ENCODE peak calls at places on chromosomes 1 and 21, in four cellular contexts. B is breast epithelium, K is right atrium auricular region, D is ovary. J is an unnamed sample. For H3K4me1, the result is how much of the 10 kb centered on the place peaks cover.

GRCh38 chr1:64505944-64506658 is 36.2 kb downstream of the CACHD1 start:
- DNase-seq in B (peak), K (no peak), D (no peak), J (no peak)

GRCh38 chr1:232285138-232285537 is 344.8 kb downstream of the SIPA1L2 start:
- DNase-seq in B (no peak), K (no peak), D (no peak), J (no peak)

GRCh38 chr1:50427818-50428779 is 4.9 kb upstream of the DMRTA2 start:
- DNase-seq in B (no peak), K (no peak), D (no peak), J (no peak)

GRCh38 chr1:67710417-67710816 is 25.4 kb downstream of the GADD45A start:
- DNase-seq in B (no peak), K (no peak), D (no peak), J (no peak)

GRCh38 chr21:32806810-32807386 is 35.3 kb upstream of the PAXBP1 start:
- DNase-seq in B (no peak), K (no peak), D (no peak), J (no peak)

GRCh38 chr1:31216016-31216415 is 23.7 kb downstream of the NKAIN1 start:
- DNase-seq in B (peak), K (no peak), D (peak), J (no peak)

GRCh38 chr1:210883821-210884220 is 250.1 kb downstream of the KCNH1 start:
- DNase-seq in B (no peak), K (no peak), D (no peak), J (peak)

GRCh38 chr1:227333423-227333822 is 15.1 kb upstream of the CDC42BPA start:
- DNase-seq in B (no peak), K (no peak), D (no peak), J (no peak)

GRCh38 chr1:18256318-18257235 is 149.0 kb downstream of the IGSF21 start:
- DNase-seq in B (no peak), K (no peak), D (no peak), J (peak)

GRCh38 chr1:109385417-109385816 is 12.3 kb downstream of the SORT1 start:
- DNase-seq in B (no peak), K (no peak), D (no peak), J (no peak)

GRCh38 chr1:62515055-62515454 is 78.2 kb downstream of the USP1 start:
- DNase-seq in B (no peak), K (no peak), D (no peak), J (no peak)

GRCh38 chr21:33947451-33948095 is 32.0 kb upstream of the ATP5PO start:
- DNase-seq in B (peak), K (peak), D (peak), J (peak)

GRCh38 chr21:42474043-42474831 is 21.8 kb downstream of the RSPH1 start:
- DNase-seq in B (peak), K (no peak), D (no peak), J (no peak)

GRCh38 chr1:71311396-71311795 is 230.6 kb upstream of the ZRANB2 start:
- DNase-seq in B (no peak), K (no peak), D (no peak), J (no peak)
- H3K4me1 ChIP-seq in B (under half), K (under half), D (under half), J (under half)

DNA sequence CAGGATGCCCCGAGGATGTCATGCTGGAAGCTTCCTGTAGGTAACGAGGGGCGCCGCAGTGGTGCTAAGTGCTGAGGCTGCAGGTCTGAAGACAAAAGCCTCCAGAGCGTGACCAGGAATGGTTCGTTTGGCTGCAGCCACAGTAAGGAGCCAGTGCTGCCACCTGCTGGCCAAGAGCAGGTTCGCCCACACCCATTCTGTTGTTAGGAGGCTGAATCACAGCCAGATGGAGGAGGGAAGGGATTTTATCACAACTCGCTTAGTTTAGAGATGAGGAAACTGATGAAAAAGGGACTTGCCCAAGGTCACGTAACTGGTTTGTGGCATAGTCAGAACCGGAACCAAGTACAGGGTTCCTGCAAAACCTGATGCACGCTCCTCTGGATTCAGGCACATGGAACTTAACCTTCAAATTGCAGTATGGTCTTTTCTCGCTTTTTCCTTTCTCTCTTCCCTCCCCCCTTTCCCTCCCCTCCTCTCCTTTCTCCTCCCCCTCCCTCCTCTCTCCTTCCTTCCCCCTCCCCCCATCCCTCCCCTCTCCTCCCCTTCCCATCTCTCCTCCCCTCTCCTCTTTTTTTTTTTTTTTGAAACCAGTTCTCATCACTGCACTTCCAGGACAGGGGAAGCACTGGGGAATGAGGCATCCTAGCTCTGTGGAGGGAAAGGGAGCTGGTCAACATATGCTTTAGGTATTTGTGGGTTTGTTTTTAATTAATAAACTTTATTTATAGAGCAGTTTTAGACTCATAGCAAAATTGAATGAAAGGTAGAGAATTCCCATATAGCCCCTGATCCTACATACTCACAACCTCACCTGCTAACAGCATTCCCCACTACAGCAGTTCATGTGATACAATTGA is 81.8 kb downstream of the MPZL1 start:
- DNase-seq in B (peak), K (peak), D (peak), J (peak)
- H3K27ac ChIP-seq in B (no peak), K (no peak), D (no peak), J (no peak)

GRCh38 chr1:15153842-15154479 is 414 bp downstream of the TMEM51 start:
- DNase-seq in B (no peak), K (no peak), D (peak), J (peak)
- H3K4me1 ChIP-seq in B (under half), K (under half), D (under half), J (under half)

GRCh38 chr21:25688284-25689035 is 46.2 kb downstream of the ATP5PF start:
- DNase-seq in B (no peak), K (no peak), D (no peak), J (no peak)
- H3K27ac ChIP-seq in B (no peak), K (peak), D (no peak), J (no peak)

GRCh38 chr1:205246426-205247119 is 18.8 kb downstream of the TMCC2 start:
- DNase-seq in B (no peak), K (no peak), D (no peak), J (no peak)
- H3K4me1 ChIP-seq in B (under half), K (under half), D (under half), J (under half)

J was measured in SJSA1.